ENCODE peak calls at places on chromosomes 5 and 9, in five cellular contexts. One of them, this sample, is unnamed.

GRCh38 chr5:132055808-132056609 is 4.4 kb upstream of the IL3 start:
- DNase-seq in activated CD4-positive, alpha-beta T cell treated with anti-CD3 and anti-CD28 coated beads, Interleukin-2, amount 50 U/mL, for 48 hours: no peak
- DNase-seq in brain microvascular endothelial cell: no peak
- DNase-seq in activated CD8-positive, alpha-beta memory T cell treated with anti-CD3 and anti-CD28 coated beads, Interleukin-2, amount 50 U/mL, for 4 hours: peak
- DNase-seq in HT-29: no peak
- DNase-seq in this sample: no peak

GRCh38 chr9:10875752-10876151 is 262.9 kb upstream of the PTPRD start:
- DNase-seq in activated CD4-positive, alpha-beta T cell treated with anti-CD3 and anti-CD28 coated beads, Interleukin-2, amount 50 U/mL, for 48 hours: no peak
- DNase-seq in brain microvascular endothelial cell: peak
- DNase-seq in activated CD8-positive, alpha-beta memory T cell treated with anti-CD3 and anti-CD28 coated beads, Interleukin-2, amount 50 U/mL, for 4 hours: no peak
- DNase-seq in HT-29: no peak
- DNase-seq in this sample: no peak

GRCh38 chr5:157172408-157172807 is 6.3 kb upstream of the GARIN3 start:
- DNase-seq in activated CD4-positive, alpha-beta T cell treated with anti-CD3 and anti-CD28 coated beads, Interleukin-2, amount 50 U/mL, for 48 hours: peak
- DNase-seq in brain microvascular endothelial cell: no peak
- DNase-seq in activated CD8-positive, alpha-beta memory T cell treated with anti-CD3 and anti-CD28 coated beads, Interleukin-2, amount 50 U/mL, for 4 hours: peak
- DNase-seq in HT-29: no peak
- DNase-seq in this sample: no peak

GRCh38 chr9:125752070-125752628 is 5.0 kb downstream of the PBX3 start:
- DNase-seq in activated CD4-positive, alpha-beta T cell treated with anti-CD3 and anti-CD28 coated beads, Interleukin-2, amount 50 U/mL, for 48 hours: no peak
- DNase-seq in brain microvascular endothelial cell: no peak
- DNase-seq in activated CD8-positive, alpha-beta memory T cell treated with anti-CD3 and anti-CD28 coated beads, Interleukin-2, amount 50 U/mL, for 4 hours: no peak
- DNase-seq in HT-29: no peak
- DNase-seq in this sample: no peak

GRCh38 chr5:82165740-82166530 is 112.2 kb downstream of the RPS23 start:
- DNase-seq in activated CD4-positive, alpha-beta T cell treated with anti-CD3 and anti-CD28 coated beads, Interleukin-2, amount 50 U/mL, for 48 hours: peak
- DNase-seq in brain microvascular endothelial cell: peak
- DNase-seq in activated CD8-positive, alpha-beta memory T cell treated with anti-CD3 and anti-CD28 coated beads, Interleukin-2, amount 50 U/mL, for 4 hours: peak
- DNase-seq in HT-29: peak
- DNase-seq in this sample: peak

GRCh38 chr9:121463026-121463827 is 36.4 kb downstream of the GGTA1 start:
- DNase-seq in activated CD4-positive, alpha-beta T cell treated with anti-CD3 and anti-CD28 coated beads, Interleukin-2, amount 50 U/mL, for 48 hours: peak
- DNase-seq in brain microvascular endothelial cell: peak
- DNase-seq in activated CD8-positive, alpha-beta memory T cell treated with anti-CD3 and anti-CD28 coated beads, Interleukin-2, amount 50 U/mL, for 4 hours: peak
- DNase-seq in HT-29: peak
- DNase-seq in this sample: peak

GRCh38 chr5:64384761-64385160 is 121.1 kb upstream of the RGS7BP start:
- DNase-seq in activated CD4-positive, alpha-beta T cell treated with anti-CD3 and anti-CD28 coated beads, Interleukin-2, amount 50 U/mL, for 48 hours: no peak
- DNase-seq in brain microvascular endothelial cell: peak
- DNase-seq in activated CD8-positive, alpha-beta memory T cell treated with anti-CD3 and anti-CD28 coated beads, Interleukin-2, amount 50 U/mL, for 4 hours: no peak
- DNase-seq in HT-29: peak
- DNase-seq in this sample: peak

GRCh38 chr9:128836509-128837145 is 7.0 kb upstream of the SPOUT1 start:
- DNase-seq in activated CD4-positive, alpha-beta T cell treated with anti-CD3 and anti-CD28 coated beads, Interleukin-2, amount 50 U/mL, for 48 hours: no peak
- DNase-seq in brain microvascular endothelial cell: no peak
- DNase-seq in activated CD8-positive, alpha-beta memory T cell treated with anti-CD3 and anti-CD28 coated beads, Interleukin-2, amount 50 U/mL, for 4 hours: no peak
- DNase-seq in HT-29: no peak
- DNase-seq in this sample: no peak

GRCh38 chr9:70407081-70407503 is 7.4 kb downstream of the KLF9 start:
- DNase-seq in activated CD4-positive, alpha-beta T cell treated with anti-CD3 and anti-CD28 coated beads, Interleukin-2, amount 50 U/mL, for 48 hours: no peak
- DNase-seq in brain microvascular endothelial cell: peak
- DNase-seq in activated CD8-positive, alpha-beta memory T cell treated with anti-CD3 and anti-CD28 coated beads, Interleukin-2, amount 50 U/mL, for 4 hours: no peak
- DNase-seq in HT-29: no peak
- DNase-seq in this sample: peak

GRCh38 chr5:63596254-63596653 is 366.0 kb downstream of the HTR1A start:
- DNase-seq in activated CD4-positive, alpha-beta T cell treated with anti-CD3 and anti-CD28 coated beads, Interleukin-2, amount 50 U/mL, for 48 hours: no peak
- DNase-seq in brain microvascular endothelial cell: no peak
- DNase-seq in activated CD8-positive, alpha-beta memory T cell treated with anti-CD3 and anti-CD28 coated beads, Interleukin-2, amount 50 U/mL, for 4 hours: no peak
- DNase-seq in HT-29: no peak
- DNase-seq in this sample: no peak

GRCh38 chr5:14172149-14172795 is 29.1 kb downstream of the TRIO start:
- DNase-seq in activated CD4-positive, alpha-beta T cell treated with anti-CD3 and anti-CD28 coated beads, Interleukin-2, amount 50 U/mL, for 48 hours: no peak
- DNase-seq in brain microvascular endothelial cell: no peak
- DNase-seq in activated CD8-positive, alpha-beta memory T cell treated with anti-CD3 and anti-CD28 coated beads, Interleukin-2, amount 50 U/mL, for 4 hours: no peak
- DNase-seq in HT-29: no peak
- DNase-seq in this sample: no peak

GRCh38 chr9:105632807-105633206 is 29.4 kb upstream of the TAL2 start:
- DNase-seq in activated CD4-positive, alpha-beta T cell treated with anti-CD3 and anti-CD28 coated beads, Interleukin-2, amount 50 U/mL, for 48 hours: no peak
- DNase-seq in brain microvascular endothelial cell: no peak
- DNase-seq in activated CD8-positive, alpha-beta memory T cell treated with anti-CD3 and anti-CD28 coated beads, Interleukin-2, amount 50 U/mL, for 4 hours: no peak
- DNase-seq in HT-29: no peak
- DNase-seq in this sample: no peak

GRCh38 chr5:122424211-122424610 is 112.2 kb downstream of the SNCAIP start:
- DNase-seq in activated CD4-positive, alpha-beta T cell treated with anti-CD3 and anti-CD28 coated beads, Interleukin-2, amount 50 U/mL, for 48 hours: no peak
- DNase-seq in brain microvascular endothelial cell: no peak
- DNase-seq in activated CD8-positive, alpha-beta memory T cell treated with anti-CD3 and anti-CD28 coated beads, Interleukin-2, amount 50 U/mL, for 4 hours: no peak
- DNase-seq in HT-29: no peak
- DNase-seq in this sample: no peak

This sample was measured in trophoblast cell.